ENCODE peak calls at places on chromosomes 4 and X, in seven cellular contexts. Y, K, R, O, M, H and Z are unnamed samples.

GRCh38 chr4:1177274-1178141 is 5.1 kb upstream of the SPON2 start:
- DNase-seq in H (peak), O (peak), M (no peak), K (no peak), Y (no peak), R (no peak), Z (no peak)

GRCh38 chr4:2069161-2069971 is 10.2 kb downstream of the NAT8L start:
- DNase-seq in R (no peak), O (no peak), M (no peak), H (no peak), K (no peak), Y (no peak), Z (no peak)

GRCh38 chrX:54920610-54921426 is at the start of gene TRO:
- DNase-seq in M (no peak), H (no peak), Y (no peak), O (no peak), R (no peak), K (no peak), Z (no peak)

GRCh38 chrX:44872319-44872816 is 620 bp upstream of the KDM6A start:
- DNase-seq in Y (peak), M (no peak), K (no peak), O (peak), H (no peak), R (peak), Z (no peak)

GRCh38 chrX:22650691-22651090 is 349.1 kb upstream of the DDX53 start:
- DNase-seq in R (no peak), Y (no peak), M (no peak), K (no peak), O (no peak), H (no peak), Z (no peak)

GRCh38 chr4:7158991-7159390 is 33.3 kb upstream of the SORCS2 start:
- DNase-seq in O (peak), Y (no peak), K (no peak), R (no peak), M (no peak), H (no peak), Z (no peak)

GRCh38 chr4:6909970-6910339 is 329 bp downstream of the TBC1D14 start:
- DNase-seq in M (no peak), Y (peak), R (no peak), H (peak), K (no peak), O (no peak), Z (no peak)

GRCh38 chrX:136731207-136731782 is 49.4 kb downstream of the ARHGEF6 start:
- DNase-seq in H (no peak), R (no peak), O (no peak), Y (no peak), M (no peak), K (no peak), Z (no peak)

GRCh38 chr4:13534344-13535063 is 9.8 kb downstream of the NKX3-2 start:
- DNase-seq in O (no peak), K (no peak), Y (no peak), M (no peak), H (no peak), R (no peak), Z (no peak)

GRCh38 chr4:69830529-69831269 is 29.2 kb downstream of the SULT1E1 start:
- DNase-seq in H (no peak), K (no peak), R (no peak), M (no peak), O (peak), Y (no peak), Z (no peak)

GRCh38 chrX:12791253-12792228 is at the start of gene PRPS2:
- DNase-seq in K (peak), M (no peak), R (peak), O (peak), H (peak), Y (peak), Z (peak)

GRCh38 chrX:109952050-109952449 is 50.9 kb upstream of the TMEM164 start:
- DNase-seq in H (no peak), M (no peak), R (no peak), K (no peak), O (no peak), Y (no peak), Z (no peak)

GRCh38 chr4:120718979-120719566 is 203.5 kb downstream of the PRDM5 start:
- DNase-seq in R (peak), Y (no peak), O (no peak), H (peak), M (no peak), K (no peak), Z (no peak)